ENCODE peak calls at places on chromosomes 11 and 22, in seven cellular contexts. One of them, this sample, is unnamed.

GRCh38 chr11:12906501-12906900 is 102.6 kb upstream of the RASSF10 start:
- DNase-seq in AG09309: no peak
- DNase-seq in CD4-positive, alpha-beta T cell: no peak
- DNase-seq in OCI-LY7: no peak
- DNase-seq in kidney: no peak
- DNase-seq in heart right ventricle: no peak
- DNase-seq in astrocyte: no peak
- DNase-seq in this sample: no peak

GRCh38 chr11:14179126-14179820 is 179.7 kb downstream of the RRAS2 start:
- DNase-seq in CD4-positive, alpha-beta T cell: no peak
- DNase-seq in AG09309: peak
- DNase-seq in astrocyte: no peak
- DNase-seq in OCI-LY7: no peak
- DNase-seq in heart right ventricle: no peak
- DNase-seq in kidney: no peak
- DNase-seq in this sample: no peak

GRCh38 chr22:41899992-41900651 is 14.8 kb downstream of the SHISA8 start:
- DNase-seq in kidney: no peak
- DNase-seq in astrocyte: no peak
- DNase-seq in CD4-positive, alpha-beta T cell: no peak
- DNase-seq in OCI-LY7: no peak
- DNase-seq in AG09309: no peak
- DNase-seq in heart right ventricle: peak
- DNase-seq in this sample: no peak

GRCh38 chr11:104625246-104625645 is 273.0 kb downstream of the CASP12 start:
- DNase-seq in astrocyte: peak
- DNase-seq in heart right ventricle: no peak
- DNase-seq in AG09309: no peak
- DNase-seq in CD4-positive, alpha-beta T cell: no peak
- DNase-seq in OCI-LY7: no peak
- DNase-seq in kidney: no peak
- DNase-seq in this sample: no peak

GRCh38 chr11:17735823-17736772 is 1.5 kb downstream of the KCNC1 start:
- DNase-seq in kidney: peak
- DNase-seq in heart right ventricle: no peak
- DNase-seq in AG09309: no peak
- DNase-seq in astrocyte: no peak
- DNase-seq in OCI-LY7: no peak
- DNase-seq in CD4-positive, alpha-beta T cell: no peak
- DNase-seq in this sample: peak

GRCh38 chr11:102911758-102912481 is 37.1 kb upstream of the MMP12 start:
- DNase-seq in CD4-positive, alpha-beta T cell: no peak
- DNase-seq in heart right ventricle: no peak
- DNase-seq in kidney: no peak
- DNase-seq in astrocyte: no peak
- DNase-seq in AG09309: no peak
- DNase-seq in OCI-LY7: no peak
- DNase-seq in this sample: no peak

GRCh38 chr11:17927643-17928343 is 85.1 kb downstream of the SERGEF start:
- DNase-seq in OCI-LY7: no peak
- DNase-seq in astrocyte: no peak
- DNase-seq in kidney: no peak
- DNase-seq in heart right ventricle: no peak
- DNase-seq in CD4-positive, alpha-beta T cell: no peak
- DNase-seq in AG09309: peak
- DNase-seq in this sample: no peak

GRCh38 chr11:6650980-6651379 is 4.6 kb downstream of the DCHS1 start:
- DNase-seq in kidney: no peak
- DNase-seq in AG09309: no peak
- DNase-seq in CD4-positive, alpha-beta T cell: no peak
- DNase-seq in heart right ventricle: no peak
- DNase-seq in astrocyte: peak
- DNase-seq in OCI-LY7: no peak
- DNase-seq in this sample: no peak

GRCh38 chr22:49192180-49192856 is 635.4 kb downstream of the BRD1 start:
- DNase-seq in kidney: peak
- DNase-seq in OCI-LY7: no peak
- DNase-seq in AG09309: no peak
- DNase-seq in heart right ventricle: no peak
- DNase-seq in astrocyte: no peak
- DNase-seq in CD4-positive, alpha-beta T cell: no peak
- DNase-seq in this sample: no peak

GRCh38 chr11:35980646-35981402 is 37.0 kb downstream of the LDLRAD3 start:
- DNase-seq in OCI-LY7: no peak
- DNase-seq in AG09309: no peak
- DNase-seq in astrocyte: no peak
- DNase-seq in kidney: no peak
- DNase-seq in heart right ventricle: peak
- DNase-seq in CD4-positive, alpha-beta T cell: no peak
- DNase-seq in this sample: no peak

GRCh38 chr22:25563757-25564319 is 637 bp upstream of the GRK3 start:
- DNase-seq in AG09309: no peak
- DNase-seq in kidney: no peak
- DNase-seq in heart right ventricle: peak
- DNase-seq in OCI-LY7: peak
- DNase-seq in astrocyte: no peak
- DNase-seq in CD4-positive, alpha-beta T cell: no peak
- DNase-seq in this sample: peak

GRCh38 chr11:61279934-61280656 is 15.0 kb downstream of the VWCE start:
- DNase-seq in astrocyte: peak
- DNase-seq in OCI-LY7: no peak
- DNase-seq in heart right ventricle: no peak
- DNase-seq in kidney: peak
- DNase-seq in CD4-positive, alpha-beta T cell: no peak
- DNase-seq in AG09309: no peak
- DNase-seq in this sample: no peak

GRCh38 chr11:128835741-128836410 is 31.2 kb downstream of the KCNJ1 start:
- DNase-seq in astrocyte: no peak
- DNase-seq in heart right ventricle: peak
- DNase-seq in OCI-LY7: no peak
- DNase-seq in AG09309: no peak
- DNase-seq in CD4-positive, alpha-beta T cell: no peak
- DNase-seq in kidney: no peak
- DNase-seq in this sample: no peak

GRCh38 chr11:75642402-75643113 is 26.3 kb downstream of the MAP6 start:
- DNase-seq in CD4-positive, alpha-beta T cell: no peak
- DNase-seq in astrocyte: no peak
- DNase-seq in AG09309: no peak
- DNase-seq in kidney: no peak
- DNase-seq in OCI-LY7: no peak
- DNase-seq in heart right ventricle: no peak
- DNase-seq in this sample: no peak

GRCh38 chr11:114377612-114378267 is 22.6 kb downstream of the C11orf71 start:
- DNase-seq in OCI-LY7: no peak
- DNase-seq in AG09309: peak
- DNase-seq in heart right ventricle: no peak
- DNase-seq in astrocyte: peak
- DNase-seq in kidney: no peak
- DNase-seq in CD4-positive, alpha-beta T cell: no peak
- DNase-seq in this sample: no peak

GRCh38 chr11:123822022-123822421 is 15.9 kb upstream of the OR6M1 start:
- DNase-seq in OCI-LY7: no peak
- DNase-seq in heart right ventricle: no peak
- DNase-seq in astrocyte: no peak
- DNase-seq in CD4-positive, alpha-beta T cell: no peak
- DNase-seq in kidney: no peak
- DNase-seq in AG09309: no peak
- DNase-seq in this sample: no peak

GRCh38 chr22:47967841-47968240 is 1205.4 kb downstream of the TBC1D22A start:
- DNase-seq in astrocyte: no peak
- DNase-seq in OCI-LY7: no peak
- DNase-seq in heart right ventricle: no peak
- DNase-seq in AG09309: no peak
- DNase-seq in CD4-positive, alpha-beta T cell: no peak
- DNase-seq in kidney: no peak
- DNase-seq in this sample: no peak

GRCh38 chr22:47966316-47966715 is 1203.9 kb downstream of the TBC1D22A start:
- DNase-seq in kidney: no peak
- DNase-seq in heart right ventricle: no peak
- DNase-seq in AG09309: no peak
- DNase-seq in OCI-LY7: no peak
- DNase-seq in CD4-positive, alpha-beta T cell: no peak
- DNase-seq in astrocyte: no peak
- DNase-seq in this sample: no peak

GRCh38 chr22:47965066-47965465 is 1202.6 kb downstream of the TBC1D22A start:
- DNase-seq in CD4-positive, alpha-beta T cell: no peak
- DNase-seq in heart right ventricle: no peak
- DNase-seq in OCI-LY7: no peak
- DNase-seq in astrocyte: no peak
- DNase-seq in kidney: no peak
- DNase-seq in AG09309: no peak
- DNase-seq in this sample: no peak

GRCh38 chr22:47965896-47966295 is 1203.4 kb downstream of the TBC1D22A start:
- DNase-seq in CD4-positive, alpha-beta T cell: no peak
- DNase-seq in astrocyte: no peak
- DNase-seq in heart right ventricle: no peak
- DNase-seq in OCI-LY7: no peak
- DNase-seq in kidney: no peak
- DNase-seq in AG09309: no peak
- DNase-seq in this sample: no peak

GRCh38 chr22:47963660-47964059 is 1201.2 kb downstream of the TBC1D22A start:
- DNase-seq in heart right ventricle: no peak
- DNase-seq in AG09309: no peak
- DNase-seq in kidney: no peak
- DNase-seq in astrocyte: no peak
- DNase-seq in CD4-positive, alpha-beta T cell: no peak
- DNase-seq in OCI-LY7: no peak
- DNase-seq in this sample: no peak
- TF ChIP-seq CTCF in heart right ventricle: no peak
- TF ChIP-seq CTCF in AG09309: no peak
- TF ChIP-seq CTCF in kidney: no peak
- TF ChIP-seq CTCF in astrocyte: no peak
- TF ChIP-seq CTCF in CD4-positive, alpha-beta T cell: no peak
- TF ChIP-seq CTCF in OCI-LY7: no peak
- TF ChIP-seq CTCF in this sample: no peak

GRCh38 chr11:10418259-10418949 is 36.7 kb upstream of the AMPD3 start:
- DNase-seq in AG09309: peak
- DNase-seq in CD4-positive, alpha-beta T cell: no peak
- DNase-seq in OCI-LY7: no peak
- DNase-seq in astrocyte: no peak
- DNase-seq in kidney: no peak
- DNase-seq in heart right ventricle: no peak
- DNase-seq in this sample: no peak
- TF ChIP-seq CTCF in AG09309: no peak
- TF ChIP-seq CTCF in CD4-positive, alpha-beta T cell: no peak
- TF ChIP-seq CTCF in OCI-LY7: no peak
- TF ChIP-seq CTCF in astrocyte: no peak
- TF ChIP-seq CTCF in kidney: no peak
- TF ChIP-seq CTCF in heart right ventricle: no peak
- TF ChIP-seq CTCF in this sample: no peak

DNA sequence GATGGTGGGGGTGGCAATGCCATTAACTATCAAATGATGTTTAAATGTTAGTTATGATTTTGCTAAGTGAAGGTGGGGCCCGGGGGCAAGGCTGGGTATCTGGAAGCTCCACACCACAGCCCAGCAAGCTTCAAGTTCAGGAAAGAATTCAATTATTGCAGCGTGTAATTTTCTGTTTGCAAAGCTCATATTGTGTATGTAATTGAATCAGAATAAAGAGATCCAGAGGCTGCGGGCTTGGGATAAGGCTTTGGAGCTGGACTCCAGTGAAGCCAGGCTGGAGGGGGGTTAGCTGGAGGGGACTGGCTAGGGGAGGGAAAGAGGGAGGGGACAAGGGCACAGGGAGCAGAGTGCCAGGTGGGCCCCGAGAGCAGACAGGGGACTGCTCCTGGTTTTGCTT is 557.1 kb upstream of the CADM1 start:
- DNase-seq in AG09309: no peak
- DNase-seq in astrocyte: no peak
- DNase-seq in OCI-LY7: no peak
- DNase-seq in kidney: no peak
- DNase-seq in heart right ventricle: no peak
- DNase-seq in CD4-positive, alpha-beta T cell: no peak
- DNase-seq in this sample: no peak
- TF ChIP-seq CTCF in AG09309: no peak
- TF ChIP-seq CTCF in astrocyte: no peak
- TF ChIP-seq CTCF in OCI-LY7: no peak
- TF ChIP-seq CTCF in kidney: no peak
- TF ChIP-seq CTCF in heart right ventricle: no peak
- TF ChIP-seq CTCF in CD4-positive, alpha-beta T cell: no peak
- TF ChIP-seq CTCF in this sample: no peak

GRCh38 chr22:46738642-46738960 is 549 bp upstream of the CERK start:
- DNase-seq in CD4-positive, alpha-beta T cell: no peak
- DNase-seq in AG09309: no peak
- DNase-seq in astrocyte: no peak
- DNase-seq in kidney: no peak
- DNase-seq in heart right ventricle: no peak
- DNase-seq in OCI-LY7: no peak
- DNase-seq in this sample: no peak

GRCh38 chr22:46737105-46737975 is 712 bp downstream of the CERK start:
- DNase-seq in astrocyte: peak
- DNase-seq in AG09309: no peak
- DNase-seq in CD4-positive, alpha-beta T cell: peak
- DNase-seq in OCI-LY7: peak
- DNase-seq in kidney: no peak
- DNase-seq in heart right ventricle: no peak
- DNase-seq in this sample: peak

GRCh38 chr22:46740910-46741785 is 3.1 kb upstream of the CERK start:
- DNase-seq in heart right ventricle: no peak
- DNase-seq in OCI-LY7: no peak
- DNase-seq in CD4-positive, alpha-beta T cell: no peak
- DNase-seq in astrocyte: no peak
- DNase-seq in kidney: no peak
- DNase-seq in AG09309: no peak
- DNase-seq in this sample: no peak

GRCh38 chr22:46737976-46738641 is at the start of gene CERK:
- DNase-seq in OCI-LY7: peak
- DNase-seq in AG09309: no peak
- DNase-seq in astrocyte: peak
- DNase-seq in CD4-positive, alpha-beta T cell: peak
- DNase-seq in heart right ventricle: peak
- DNase-seq in kidney: peak
- DNase-seq in this sample: peak

DNA sequence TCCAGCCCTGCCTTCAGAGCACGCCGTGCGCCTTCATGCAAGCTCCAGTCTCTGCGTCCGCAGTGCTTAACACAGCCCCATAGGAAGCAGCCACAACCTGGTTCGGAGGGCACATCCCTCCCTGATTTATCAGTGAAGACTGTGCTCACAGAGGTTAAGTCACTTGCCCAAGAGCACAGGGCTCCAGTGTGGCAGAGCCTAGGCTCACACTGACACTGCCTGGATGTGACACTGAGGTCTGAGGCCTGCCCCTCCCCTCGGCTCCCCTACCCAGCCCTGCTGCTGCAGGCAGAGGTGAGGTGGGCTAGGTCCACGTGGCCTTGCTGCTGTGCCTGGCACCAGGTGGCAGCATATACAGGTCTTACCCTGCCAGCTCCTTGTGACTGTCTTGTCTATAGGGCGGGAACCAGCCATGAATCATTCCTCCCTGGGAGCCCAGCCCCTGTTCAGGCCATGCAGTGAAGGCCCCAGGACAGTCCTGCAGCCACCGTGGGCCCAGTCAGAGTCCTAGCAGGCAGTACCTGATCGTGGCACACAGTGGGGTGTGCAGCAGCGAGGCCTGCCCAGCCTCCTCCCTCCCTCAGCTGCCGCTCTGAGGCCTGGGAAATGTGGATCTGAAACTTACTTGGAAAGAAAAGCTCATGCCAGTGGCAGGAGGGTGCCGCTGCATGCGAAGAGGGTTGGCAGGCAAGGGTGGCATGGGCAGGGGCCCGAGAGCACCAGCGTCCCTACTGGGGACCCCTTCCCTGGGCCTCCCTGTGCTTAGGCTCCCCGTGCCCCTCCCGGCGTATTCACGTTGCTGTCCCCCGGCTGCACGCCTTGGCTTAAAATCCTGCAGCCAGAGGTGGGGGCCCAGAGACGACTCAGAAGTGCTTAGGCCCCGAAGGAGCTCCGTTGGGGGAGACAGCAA is 1.2 kb upstream of the CERK start:
- DNase-seq in AG09309: no peak
- DNase-seq in OCI-LY7: peak
- DNase-seq in astrocyte: no peak
- DNase-seq in kidney: peak
- DNase-seq in heart right ventricle: no peak
- DNase-seq in CD4-positive, alpha-beta T cell: peak
- DNase-seq in this sample: peak
- TF ChIP-seq CTCF in AG09309: peak
- TF ChIP-seq CTCF in OCI-LY7: peak
- TF ChIP-seq CTCF in astrocyte: peak
- TF ChIP-seq CTCF in kidney: peak
- TF ChIP-seq CTCF in heart right ventricle: peak
- TF ChIP-seq CTCF in CD4-positive, alpha-beta T cell: peak
- TF ChIP-seq CTCF in this sample: no peak